ENCODE peak calls at places on chromosome 3, in nine cellular contexts. E is H9, Q is fibroblast of lung, W is Peyer's patch, O is epithelial cell of esophagus, F is AG09319, N is fibroblast of villous mesenchyme, R is IMR-90, M is mammary epithelial cell. B is an unnamed sample.
A peak's percentile ranks its signal among the peaks of the same experiment; 100 is the strongest.

GRCh38 chr3:88003115-88003755 is 55.6 kb downstream of the CGGBP1 start:
- DNase-seq in E (no peak), Q (peak; percentile 73), W (no peak), O (peak; percentile 66), F (peak; percentile 11), N (peak; percentile 83), R (peak; percentile 49), M (peak; percentile 29), B (no peak)

GRCh38 chr3:58353722-58354553 is 21.2 kb downstream of the PXK start:
- DNase-seq in E (no peak), Q (no peak), W (no peak), O (no peak), F (no peak), N (peak; percentile 62), R (peak; percentile 39), M (no peak), B (no peak)

GRCh38 chr3:171871392-171872274 is 28.5 kb downstream of the TMEM212 start:
- DNase-seq in E (no peak), Q (no peak), W (no peak), O (no peak), F (no peak), N (no peak), R (peak; percentile 56), M (no peak), B (no peak)

GRCh38 chr3:136247436-136247835 is 2.7 kb upstream of the PCCB start:
- DNase-seq in E (peak; percentile 32), Q (no peak), W (no peak), O (no peak), F (no peak), N (no peak), R (no peak), M (no peak), B (no peak)

GRCh38 chr3:100104817-100105413 is 9.4 kb downstream of the FILIP1L start:
- DNase-seq in E (no peak), Q (no peak), W (no peak), O (no peak), F (no peak), N (no peak), R (no peak), M (no peak), B (no peak)

GRCh38 chr3:45109736-45110135 is 36.4 kb downstream of the CDCP1 start:
- DNase-seq in E (no peak), Q (no peak), W (no peak), O (no peak), F (no peak), N (peak; percentile 95), R (no peak), M (no peak), B (no peak)

GRCh38 chr3:172224560-172225214 is 185.3 kb downstream of the FNDC3B start:
- DNase-seq in E (no peak), Q (peak; percentile 44), W (no peak), O (no peak), F (no peak), N (no peak), R (no peak), M (no peak), B (no peak)

GRCh38 chr3:177596248-177596821 is 399.1 kb upstream of the TBL1XR1 start:
- DNase-seq in E (no peak), Q (no peak), W (no peak), O (peak; percentile 62), F (no peak), N (no peak), R (no peak), M (peak; percentile 77), B (no peak)

GRCh38 chr3:152405915-152406802 is 137.4 kb downstream of the MBNL1 start:
- DNase-seq in E (no peak), Q (peak; percentile 97), W (no peak), O (peak; percentile 87), F (peak; percentile 81), N (peak; percentile 98), R (peak; percentile 87), M (peak; percentile 77), B (no peak)

GRCh38 chr3:36729204-36730056 is 34.9 kb downstream of the DCLK3 start:
- DNase-seq in E (no peak), Q (peak; percentile 81), W (no peak), O (peak; percentile 66), F (peak; percentile 28), N (peak; percentile 70), R (peak; percentile 69), M (peak; percentile 28), B (no peak)

GRCh38 chr3:149480326-149481017 is 6.0 kb downstream of the TM4SF4 start:
- DNase-seq in E (peak; percentile 91), Q (peak; percentile 92), W (peak; percentile 78), O (peak; percentile 82), F (peak; percentile 53), N (peak; percentile 90), R (peak; percentile 91), M (peak; percentile 73), B (peak; percentile 81)

GRCh38 chr3:122921791-122922651 is 105.5 kb downstream of the SEMA5B start:
- DNase-seq in E (peak; percentile 78), Q (no peak), W (no peak), O (peak; percentile 43), F (no peak), N (no peak), R (no peak), M (no peak), B (no peak)

GRCh38 chr3:6644070-6644929 is 216.6 kb upstream of the GRM7 start:
- DNase-seq in E (no peak), Q (no peak), W (no peak), O (no peak), F (no peak), N (no peak), R (no peak), M (no peak), B (peak; percentile 36)

GRCh38 chr3:152241142-152242067 is 27.3 kb upstream of the MBNL1 start:
- DNase-seq in E (no peak), Q (no peak), W (no peak), O (no peak), F (no peak), N (peak; percentile 48), R (no peak), M (peak; percentile 31), B (no peak)

GRCh38 chr3:188064831-188065493 is 89.0 kb upstream of the LPP start:
- DNase-seq in E (no peak), Q (peak; percentile 50), W (no peak), O (no peak), F (no peak), N (no peak), R (no peak), M (no peak), B (no peak)

GRCh38 chr3:11567516-11568467 is 75.9 kb downstream of the VGLL4 start:
- DNase-seq in E (no peak), Q (peak; percentile 81), W (no peak), O (peak; percentile 91), F (no peak), N (peak; percentile 87), R (peak; percentile 84), M (peak; percentile 92), B (no peak)

GRCh38 chr3:101943028-101943427 is 93.7 kb downstream of the NFKBIZ start:
- DNase-seq in E (no peak), Q (no peak), W (no peak), O (peak; percentile 38), F (no peak), N (no peak), R (no peak), M (peak; percentile 50), B (no peak)

DNA sequence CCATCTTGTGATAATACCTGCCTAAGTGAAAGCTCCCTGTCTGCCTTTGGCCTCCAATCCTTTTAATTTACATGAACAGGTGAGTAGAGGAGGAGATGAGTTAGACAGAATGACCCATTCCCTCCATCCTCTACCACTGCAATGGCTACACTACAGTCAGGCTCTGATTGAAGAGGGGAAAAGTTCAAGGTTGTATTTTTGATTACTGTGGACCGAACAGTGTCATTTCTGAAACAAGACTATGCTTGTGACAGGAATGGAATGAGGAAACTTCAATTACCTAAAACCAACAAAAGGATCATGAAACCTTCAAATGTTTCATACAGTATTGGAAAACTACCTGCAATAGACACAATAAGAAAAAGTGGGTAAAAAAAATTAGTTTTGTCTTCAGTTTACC is 85.5 kb upstream of the GBE1 start:
- DNase-seq in E (no peak), Q (no peak), W (no peak), O (no peak), F (no peak), N (no peak), R (no peak), M (no peak), B (no peak)
- TF ChIP-seq CTCF in E (no peak), Q (no peak), W (no peak), O (no peak), F (no peak), N (no peak), R (no peak), M (no peak), B (no peak)

GRCh38 chr3:194602580-194603300 is 30.5 kb downstream of the TMEM44 start:
- DNase-seq in E (no peak), Q (peak; percentile 67), W (no peak), O (no peak), F (no peak), N (no peak), R (peak; percentile 38), M (no peak), B (no peak)
- TF ChIP-seq CTCF in E (no peak), Q (no peak), W (no peak), O (no peak), F (no peak), N (no peak), R (peak; percentile 22), M (no peak), B (no peak)

DNA sequence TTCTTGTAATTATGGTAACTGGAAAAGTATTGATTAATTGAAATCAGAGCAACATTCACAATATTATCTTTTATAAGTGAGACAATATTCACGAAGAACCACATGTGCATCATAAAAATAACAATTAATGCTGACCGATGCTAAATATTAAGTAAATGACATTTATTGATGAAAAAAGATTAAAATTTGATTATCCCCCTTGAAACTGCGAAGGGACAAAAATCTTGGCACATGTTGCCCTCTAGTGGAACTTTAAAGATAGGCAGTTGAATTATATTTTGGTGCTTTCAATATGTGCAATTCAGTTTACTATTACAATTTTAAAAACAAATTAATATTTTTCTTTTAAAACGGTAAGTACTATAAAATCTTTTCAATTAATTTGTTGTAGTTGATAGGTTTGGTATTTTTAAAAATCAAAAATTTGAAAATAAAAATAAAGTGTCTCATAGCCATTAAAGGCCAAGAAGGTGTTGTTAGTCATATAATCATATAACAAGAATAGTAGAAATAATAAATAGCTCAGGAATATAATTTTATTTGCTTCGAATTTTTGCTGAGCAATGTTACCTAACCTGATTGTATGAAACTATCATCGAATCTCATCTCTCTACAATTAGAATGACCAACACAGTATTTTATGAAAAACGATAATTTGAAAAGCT is 270.2 kb downstream of the ROBO1 start:
- DNase-seq in E (no peak), Q (peak; percentile 50), W (no peak), O (peak; percentile 24), F (no peak), N (peak; percentile 5), R (peak; percentile 11), M (no peak), B (no peak)
- TF ChIP-seq CTCF in E (peak; percentile 86), Q (peak; percentile 68), W (no peak), O (peak; percentile 68), F (peak; percentile 67), N (peak; percentile 66), R (peak; percentile 73), M (peak; percentile 67), B (peak; percentile 87)

GRCh38 chr3:54891540-54891897 is 36.3 kb downstream of the LRTM1 start:
- DNase-seq in E (peak; percentile 61), Q (peak; percentile 95), W (peak; percentile 71), O (peak; percentile 96), F (peak; percentile 92), N (peak; percentile 95), R (peak; percentile 97), M (peak; percentile 97), B (no peak)
- TF ChIP-seq CTCF in E (peak; percentile 12), Q (peak; percentile 61), W (no peak), O (peak; percentile 57), F (peak; percentile 65), N (peak; percentile 66), R (peak; percentile 60), M (peak; percentile 57), B (no peak)

B was measured in glutamatergic neuron.